ENCODE peak calls at places on chromosomes 3 and 15, in six cellular contexts. C is lower lobe of right lung, B is AG04449, K is fibroblast of lung, Y is mammary epithelial cell, A is astrocyte of the spinal cord. T is an unnamed sample.
A peak's percentile ranks its signal among the peaks of the same experiment; 100 is the strongest.

GRCh38 chr3:197343656-197344408 is 45.4 kb upstream of the DLG1 start:
- DNase-seq in C (no peak), B (no peak), K (no peak), Y (no peak), A (no peak), T (no peak)

GRCh38 chr15:67124111-67124510 is 58.7 kb downstream of the SMAD3 start:
- DNase-seq in C (no peak), B (no peak), K (no peak), Y (peak; percentile 39), A (no peak), T (no peak)

GRCh38 chr15:80578871-80579270 is 116.2 kb upstream of the ABHD17C start:
- DNase-seq in C (no peak), B (no peak), K (no peak), Y (no peak), A (no peak), T (no peak)

GRCh38 chr15:60077581-60078359 is 73.7 kb downstream of the FOXB1 start:
- DNase-seq in C (no peak), B (no peak), K (no peak), Y (no peak), A (no peak), T (no peak)

GRCh38 chr15:25860885-25861866 is 2.0 kb downstream of the ATP10A start:
- DNase-seq in C (no peak), B (no peak), K (no peak), Y (no peak), A (no peak), T (no peak)

GRCh38 chr3:193805448-193805847 is 212.4 kb downstream of the OPA1 start:
- DNase-seq in C (no peak), B (no peak), K (peak; percentile 98), Y (peak; percentile 96), A (peak; percentile 97), T (peak; percentile 98)

GRCh38 chr3:149906036-149906435 is 64.7 kb downstream of the PFN2 start:
- DNase-seq in C (no peak), B (no peak), K (no peak), Y (no peak), A (no peak), T (no peak)

GRCh38 chr3:130687327-130687726 is 59.3 kb downstream of the PIK3R4 start:
- DNase-seq in C (no peak), B (peak; percentile 42), K (peak; percentile 45), Y (no peak), A (no peak), T (no peak)

GRCh38 chr3:183266454-183266853 is 13.4 kb downstream of the B3GNT5 start:
- DNase-seq in C (no peak), B (no peak), K (no peak), Y (no peak), A (no peak), T (no peak)

GRCh38 chr15:85473455-85473854 is 93.1 kb downstream of the AKAP13 start:
- DNase-seq in C (no peak), B (peak; percentile 45), K (peak; percentile 78), Y (no peak), A (peak; percentile 81), T (peak; percentile 75)

GRCh38 chr3:73073091-73073707 is 11.7 kb downstream of the EBLN2 start:
- DNase-seq in C (no peak), B (no peak), K (peak; percentile 19), Y (no peak), A (no peak), T (no peak)

GRCh38 chr3:189883113-189883753 is 237.5 kb downstream of the P3H2 start:
- DNase-seq in C (no peak), B (no peak), K (no peak), Y (no peak), A (no peak), T (no peak)

GRCh38 chr15:88166330-88166993 is 90.1 kb downstream of the NTRK3 start:
- DNase-seq in C (no peak), B (no peak), K (peak; percentile 33), Y (no peak), A (no peak), T (no peak)

GRCh38 chr15:99961011-99961441 is 227.8 kb upstream of the LYSMD4 start:
- DNase-seq in C (no peak), B (no peak), K (no peak), Y (peak; percentile 48), A (peak; percentile 49), T (no peak)

GRCh38 chr15:30923429-30923828 is 19.7 kb downstream of the FAN1 start:
- DNase-seq in C (no peak), B (no peak), K (no peak), Y (no peak), A (no peak), T (no peak)

GRCh38 chr3:139532996-139533395 is 6.5 kb downstream of the RBP1 start:
- DNase-seq in C (no peak), B (no peak), K (peak; percentile 42), Y (no peak), A (peak; percentile 47), T (no peak)

GRCh38 chr3:114290911-114291901 is 2.6 kb upstream of the TIGIT start:
- DNase-seq in C (peak; percentile 62), B (no peak), K (peak; percentile 15), Y (peak; percentile 14), A (peak; percentile 33), T (no peak)

GRCh38 chr3:197899833-197900478 is 50.0 kb upstream of the RPL35A start:
- DNase-seq in C (no peak), B (no peak), K (no peak), Y (no peak), A (no peak), T (no peak)

GRCh38 chr3:71581451-71581980 is 2.0 kb downstream of the FOXP1 start:
- DNase-seq in C (peak; percentile 73), B (no peak), K (peak; percentile 25), Y (peak; percentile 57), A (peak; percentile 29), T (no peak)

GRCh38 chr15:45393851-45394250 is 15.5 kb upstream of the GATM start:
- DNase-seq in C (no peak), B (no peak), K (no peak), Y (no peak), A (no peak), T (no peak)

GRCh38 chr3:66386925-66387650 is 113.7 kb downstream of the LRIG1 start:
- DNase-seq in C (no peak), B (no peak), K (no peak), Y (no peak), A (no peak), T (no peak)

GRCh38 chr3:152199069-152199838 is 69.5 kb upstream of the MBNL1 start:
- DNase-seq in C (no peak), B (no peak), K (no peak), Y (no peak), A (no peak), T (no peak)

GRCh38 chr15:100725121-100726069 is 123.0 kb downstream of the ASB7 start:
- DNase-seq in C (no peak), B (peak; percentile 49), K (peak; percentile 95), Y (peak; percentile 80), A (peak; percentile 73), T (no peak)

GRCh38 chr15:25327671-25328070 is 111.2 kb downstream of the UBE3A start:
- DNase-seq in C (no peak), B (no peak), K (no peak), Y (no peak), A (no peak), T (no peak)

DNA sequence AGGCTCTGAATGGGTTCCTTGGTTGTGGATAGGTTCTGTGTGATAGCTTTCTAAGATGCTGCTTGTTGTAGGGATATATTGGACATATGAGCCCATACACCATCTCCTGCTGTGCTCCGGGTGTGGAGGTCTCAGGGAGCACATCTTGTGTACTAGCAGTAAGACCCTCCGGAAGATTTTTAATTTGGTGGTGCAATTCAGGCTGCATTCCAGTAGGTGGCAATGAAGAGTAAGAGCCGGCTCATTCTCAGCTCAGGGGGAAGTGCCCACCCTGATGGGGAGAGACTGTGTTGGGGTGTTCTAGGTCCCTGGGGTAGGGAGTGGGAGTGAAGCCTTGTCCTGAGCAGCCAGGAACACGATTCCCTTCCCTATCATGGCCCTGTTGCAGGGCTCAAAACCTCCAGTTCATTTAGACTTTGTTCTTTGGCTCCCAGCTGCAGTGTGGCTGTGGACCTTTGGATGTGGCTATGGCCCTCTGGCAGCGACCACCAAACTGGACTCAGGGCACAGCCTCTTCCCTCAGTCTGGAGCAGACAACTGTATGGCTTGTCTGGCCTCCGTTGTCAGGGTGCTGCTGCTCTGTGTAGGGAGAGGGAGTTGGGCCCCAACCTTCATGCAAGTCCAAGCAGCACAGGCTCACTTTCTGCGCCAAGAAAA is 104.7 kb downstream of the UNC13C start:
- DNase-seq in C (no peak), B (no peak), K (no peak), Y (no peak), A (no peak), T (no peak)
- TF ChIP-seq CTCF in C (peak; percentile 61), B (no peak), K (peak; percentile 85), Y (peak; percentile 51), A (peak; percentile 59), T (peak; percentile 77)

GRCh38 chr15:63506537-63507035 is 2.2 kb downstream of the USP3 start:
- DNase-seq in C (no peak), B (no peak), K (peak; percentile 38), Y (no peak), A (no peak), T (no peak)
- H3K4me3 ChIP-seq in C (peak overlapping the region; percentile 82), B (no peak overlapping the region), K (peak overlapping the region; percentile 90), Y (peak overlapping the region; percentile 10), A (no peak overlapping the region), T (peak overlapping the region; percentile 75)

GRCh38 chr3:53919741-53920140 is 28.1 kb upstream of the SELENOK start:
- DNase-seq in C (no peak), B (no peak), K (no peak), Y (no peak), A (no peak), T (no peak)

DNA sequence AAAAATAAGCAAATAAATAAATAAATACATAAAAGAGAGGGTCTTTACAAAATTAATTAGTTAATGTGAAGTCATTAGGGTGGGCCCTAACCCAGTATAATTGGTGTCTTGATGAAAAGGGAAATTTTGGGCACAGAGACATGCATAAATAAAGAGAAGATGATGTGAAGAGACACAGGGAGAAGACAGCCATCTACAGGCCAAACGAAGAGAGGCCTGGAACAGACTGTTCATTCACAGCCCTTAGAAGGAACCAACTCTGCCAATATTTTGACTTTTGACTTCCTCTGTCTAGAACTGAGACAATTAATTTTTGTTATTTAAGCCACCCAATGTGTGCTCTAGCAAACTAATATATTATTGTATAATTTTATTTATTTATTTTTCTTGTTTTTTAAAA is 29.6 kb upstream of the SELENOK start:
- DNase-seq in C (no peak), B (no peak), K (no peak), Y (peak; percentile 19), A (no peak), T (no peak)
- TF ChIP-seq CTCF in C (peak; percentile 43), B (peak; percentile 42), K (peak; percentile 29), Y (peak; percentile 41), A (peak; percentile 31), T (peak; percentile 32)

GRCh38 chr3:535566-536416 is 339.2 kb downstream of the CHL1 start:
- DNase-seq in C (peak; percentile 56), B (no peak), K (peak; percentile 10), Y (peak; percentile 54), A (peak; percentile 14), T (no peak)

GRCh38 chr3:542030-542429 is 345.5 kb downstream of the CHL1 start:
- DNase-seq in C (no peak), B (no peak), K (no peak), Y (no peak), A (no peak), T (no peak)

GRCh38 chr3:541328-541727 is 344.8 kb downstream of the CHL1 start:
- DNase-seq in C (no peak), B (no peak), K (no peak), Y (no peak), A (no peak), T (no peak)

DNA sequence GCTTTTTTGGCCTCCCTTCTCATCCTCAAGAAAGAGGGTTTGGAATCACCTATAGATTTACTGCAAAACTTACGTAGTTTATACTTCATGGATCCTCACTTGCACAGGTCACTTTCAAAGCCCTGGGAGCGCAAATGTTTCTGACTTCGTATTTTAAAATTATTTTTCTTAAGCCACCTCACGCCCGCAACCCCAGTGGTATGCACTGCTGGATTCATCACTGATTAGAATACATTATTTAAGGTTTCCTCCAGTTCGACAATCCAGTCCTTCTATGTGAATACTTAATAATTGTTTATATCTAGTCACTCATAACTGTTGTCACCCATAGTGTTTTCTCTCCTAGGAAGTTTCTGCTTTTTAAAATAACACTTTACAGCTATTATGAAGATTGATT is 339.9 kb downstream of the CHL1 start:
- DNase-seq in C (no peak), B (no peak), K (no peak), Y (no peak), A (no peak), T (no peak)
- H3K4me3 ChIP-seq in C (peak overlapping the region; percentile 46), B (peak overlapping the region; percentile 53), K (peak overlapping the region; percentile 66), Y (peak overlapping the region; percentile 42), A (peak overlapping the region; percentile 33), T (peak overlapping the region; percentile 33)

T was measured in astrocyte of the cerebellum.